ENCODE peak calls at places on chromosomes 12 and 14, in four cellular contexts. A is stimulated activated CD4-positive, alpha-beta T cell treated with anti-CD3 and anti-CD28 coated beads, Interleukin-2, amount 100 ng/mL, for 24 hours; L is natural killer cell; F is skeletal muscle cell. Y is an unnamed sample.

GRCh38 chr14:106377432-106377831 is 851.0 kb downstream of the TMEM121 start:
- DNase-seq in L (no peak), A (no peak), F (no peak), Y (no peak)

GRCh38 chr14:25944020-25944419 is 653.8 kb downstream of the NOVA1 start:
- DNase-seq in L (no peak), A (no peak), F (no peak), Y (no peak)

GRCh38 chr12:8639936-8640335 is 22.7 kb downstream of the MFAP5 start:
- DNase-seq in L (no peak), A (no peak), F (no peak), Y (no peak)

GRCh38 chr12:57737467-57738141 is 938 bp downstream of the AGAP2 start:
- DNase-seq in L (no peak), A (no peak), F (no peak), Y (no peak)

GRCh38 chr12:108950991-108951739 is 69.7 kb downstream of the SVOP start:
- DNase-seq in L (peak; percentile 61), A (peak; percentile 71), F (peak; percentile 5), Y (peak; percentile 57)

GRCh38 chr12:88388566-88389269 is 191.6 kb downstream of the KITLG start:
- DNase-seq in F (peak; percentile 49), A (no peak), L (no peak), Y (no peak)

GRCh38 chr14:20722016-20722415 is 23.7 kb upstream of the EDDM3A start:
- DNase-seq in F (no peak), A (no peak), L (no peak), Y (no peak)

GRCh38 chr12:115012861-115013667 is 329.1 kb upstream of the TBX3 start:
- DNase-seq in F (no peak), L (no peak), A (no peak), Y (no peak)

GRCh38 chr12:124906606-124907261 is 7.7 kb downstream of the UBC start:
- DNase-seq in L (peak; percentile 73), F (no peak), A (peak; percentile 87), Y (peak; percentile 76)

GRCh38 chr12:106170285-106170684 is 31.5 kb upstream of the NUAK1 start:
- DNase-seq in A (no peak), L (no peak), F (peak; percentile 66), Y (no peak)

GRCh38 chr12:119178544-119179334 is at the start of gene HSPB8:
- DNase-seq in A (no peak), F (peak; percentile 72), L (no peak), Y (no peak)

GRCh38 chr14:68762944-68763831 is 29.7 kb downstream of the ZFP36L1 start:
- DNase-seq in L (no peak), F (peak; percentile 41), A (no peak), Y (no peak)

GRCh38 chr14:49966304-49966809 is 73.5 kb downstream of the ARF6 start:
- DNase-seq in F (no peak), L (no peak), A (no peak), Y (no peak)

GRCh38 chr14:80278293-80279037 is 67.2 kb upstream of the DIO2 start:
- DNase-seq in F (no peak), A (no peak), L (no peak), Y (no peak)

GRCh38 chr12:25581067-25581466 is 28.0 kb upstream of the LMNTD1 start:
- DNase-seq in F (no peak), A (no peak), L (no peak), Y (no peak)

GRCh38 chr12:6020930-6021329 is 75.9 kb upstream of the ANO2 start:
- DNase-seq in F (no peak), A (no peak), L (no peak), Y (no peak)

GRCh38 chr14:103537175-103537990 is 8.4 kb downstream of the TRMT61A start:
- DNase-seq in F (no peak), A (no peak), L (no peak), Y (no peak)

GRCh38 chr12:52627395-52628110 is 9.2 kb upstream of the KRT73 start:
- DNase-seq in A (no peak), F (no peak), L (no peak), Y (no peak)

GRCh38 chr14:44030963-44031362 is 476.1 kb downstream of the FSCB start:
- DNase-seq in A (no peak), F (no peak), L (no peak), Y (no peak)

GRCh38 chr14:64279719-64280668 is 14.2 kb downstream of the ESR2 start:
- DNase-seq in L (no peak), F (no peak), A (peak; percentile 16), Y (no peak)

GRCh38 chr12:124273630-124274029 is 21.3 kb upstream of the RFLNA start:
- DNase-seq in F (no peak), A (no peak), L (no peak), Y (peak; percentile 75)

GRCh38 chr12:6958609-6959375 is 7.6 kb downstream of the PTPN6 start:
- DNase-seq in F (no peak), A (peak; percentile 68), L (peak; percentile 76), Y (peak; percentile 77)

GRCh38 chr14:71610797-71611196 is 321.4 kb upstream of the RGS6 start:
- DNase-seq in A (no peak), L (no peak), F (no peak), Y (no peak)

GRCh38 chr12:112908548-112908947 is 1.8 kb downstream of the OAS1 start:
- DNase-seq in A (peak; percentile 32), L (no peak), F (no peak), Y (no peak)

GRCh38 chr14:79298373-79298772 is 912.9 kb downstream of the DIO2 start:
- DNase-seq in F (no peak), A (no peak), L (no peak), Y (no peak)